ENCODE peak calls at places on chromosomes 7 and 10, in eight cellular contexts. Z is AG04450, B is brain microvascular endothelial cell, D is lower lobe of right lung, A is thoracic aorta, C is AG10803, U is sigmoid colon, R is mesothelial cell of epicardium. H is an unnamed sample.

GRCh38 chr7:104983620-104984539 is 30.1 kb upstream of the KMT2E start:
- DNase-seq in Z (no peak), B (peak; percentile 74), D (peak; percentile 94), A (peak; percentile 69), C (peak; percentile 83), U (peak; percentile 94), R (peak; percentile 79), H (peak; percentile 80)

GRCh38 chr7:157482011-157482410 is 145.2 kb downstream of the DNAJB6 start:
- DNase-seq in Z (no peak), B (no peak), D (no peak), A (no peak), C (no peak), U (no peak), R (no peak), H (no peak)

GRCh38 chr10:94115725-94116124 is 122.0 kb downstream of the PLCE1 start:
- DNase-seq in Z (no peak), B (peak; percentile 46), D (no peak), A (no peak), C (peak; percentile 44), U (no peak), R (no peak), H (no peak)

GRCh38 chr10:42961776-42962119 is 115.1 kb upstream of the RET start:
- DNase-seq in Z (no peak), B (no peak), D (no peak), A (no peak), C (no peak), U (peak; percentile 51), R (peak; percentile 24), H (no peak)

GRCh38 chr7:44307905-44308740 is 17.3 kb downstream of the CAMK2B start:
- DNase-seq in Z (no peak), B (no peak), D (no peak), A (no peak), C (no peak), U (no peak), R (peak; percentile 34), H (peak; percentile 29)

GRCh38 chr7:18610331-18610948 is 114.9 kb downstream of the HDAC9 start:
- DNase-seq in Z (no peak), B (peak; percentile 18), D (no peak), A (no peak), C (peak; percentile 15), U (no peak), R (no peak), H (no peak)

GRCh38 chr7:139731802-139732470 is 45.9 kb downstream of the HIPK2 start:
- DNase-seq in Z (no peak), B (peak; percentile 92), D (peak; percentile 90), A (peak; percentile 79), C (peak; percentile 92), U (peak; percentile 93), R (no peak), H (no peak)

GRCh38 chr7:73921623-73922528 is 60.9 kb downstream of the TMEM270 start:
- DNase-seq in Z (no peak), B (no peak), D (peak; percentile 35), A (no peak), C (no peak), U (no peak), R (no peak), H (no peak)

GRCh38 chr10:131874991-131875451 is 25.8 kb upstream of the PPP2R2D start:
- DNase-seq in Z (peak; percentile 52), B (peak; percentile 78), D (peak; percentile 77), A (no peak), C (peak; percentile 67), U (peak; percentile 80), R (peak; percentile 89), H (peak; percentile 44)

GRCh38 chr10:97096327-97097153 is 89.2 kb downstream of the SLIT1 start:
- DNase-seq in Z (no peak), B (no peak), D (no peak), A (no peak), C (no peak), U (no peak), R (no peak), H (no peak)

GRCh38 chr7:334618-335357 is 44.8 kb downstream of the FOXL3 start:
- DNase-seq in Z (no peak), B (no peak), D (no peak), A (no peak), C (no peak), U (no peak), R (no peak), H (no peak)

GRCh38 chr10:91864744-91865143 is 44.5 kb downstream of the FGFBP3 start:
- DNase-seq in Z (peak; percentile 4), B (no peak), D (no peak), A (no peak), C (no peak), U (no peak), R (no peak), H (no peak)

GRCh38 chr7:143345428-143345900 is 17.0 kb downstream of the FAM131B start:
- DNase-seq in Z (no peak), B (peak; percentile 7), D (peak; percentile 75), A (no peak), C (no peak), U (no peak), R (peak; percentile 67), H (peak; percentile 42)

GRCh38 chr7:151237244-151238189 is 5.2 kb downstream of the CHPF2 start:
- DNase-seq in Z (no peak), B (no peak), D (peak; percentile 24), A (no peak), C (no peak), U (peak; percentile 64), R (no peak), H (no peak)

GRCh38 chr10:102815790-102816549 is 21.2 kb downstream of the CYP17A1 start:
- DNase-seq in Z (peak; percentile 81), B (peak; percentile 94), D (peak; percentile 57), A (peak; percentile 50), C (peak; percentile 89), U (peak; percentile 87), R (no peak), H (no peak)

GRCh38 chr10:34628174-34628802 is 186.8 kb downstream of the PARD3 start:
- DNase-seq in Z (no peak), B (peak; percentile 58), D (no peak), A (no peak), C (no peak), U (peak; percentile 76), R (no peak), H (no peak)

GRCh38 chr10:72502581-72502980 is 123.3 kb downstream of the MICU1 start:
- DNase-seq in Z (no peak), B (peak; percentile 34), D (no peak), A (no peak), C (peak; percentile 4), U (no peak), R (no peak), H (no peak)

GRCh38 chr7:140698477-140698876 is 2.0 kb downstream of the NDUFB2 start:
- DNase-seq in Z (no peak), B (no peak), D (no peak), A (no peak), C (no peak), U (no peak), R (no peak), H (no peak)

GRCh38 chr7:29327455-29327854 is 132.9 kb downstream of the CHN2 start:
- DNase-seq in Z (no peak), B (no peak), D (no peak), A (no peak), C (no peak), U (no peak), R (no peak), H (no peak)

GRCh38 chr7:45033261-45033930 is 33.4 kb downstream of the CCM2 start:
- DNase-seq in Z (no peak), B (peak; percentile 28), D (no peak), A (no peak), C (peak; percentile 52), U (no peak), R (no peak), H (no peak)

GRCh38 chr10:128664729-128665128 is 538.5 kb upstream of the MKI67 start:
- DNase-seq in Z (no peak), B (no peak), D (no peak), A (no peak), C (no peak), U (no peak), R (no peak), H (no peak)

GRCh38 chr7:111076205-111076604 is 14.7 kb upstream of the LRRN3 start:
- DNase-seq in Z (no peak), B (peak; percentile 66), D (no peak), A (no peak), C (peak; percentile 80), U (no peak), R (no peak), H (no peak)

GRCh38 chr10:101014966-101015581 is 15.5 kb downstream of the LZTS2 start:
- DNase-seq in Z (peak; percentile 83), B (peak; percentile 94), D (no peak), A (no peak), C (peak; percentile 88), U (no peak), R (no peak), H (no peak)
- TF ChIP-seq CTCF in Z (no peak), B (no peak), D (no peak), A (no peak), C (no peak), U (no peak), R (no peak), H (no peak)

GRCh38 chr7:135773451-135773850 is 24.8 kb upstream of the FAM180A start:
- DNase-seq in Z (no peak), B (no peak), D (no peak), A (no peak), C (no peak), U (no peak), R (no peak), H (no peak)
- TF ChIP-seq CTCF in Z (no peak), B (no peak), D (no peak), A (no peak), C (no peak), U (no peak), R (no peak), H (no peak)

DNA sequence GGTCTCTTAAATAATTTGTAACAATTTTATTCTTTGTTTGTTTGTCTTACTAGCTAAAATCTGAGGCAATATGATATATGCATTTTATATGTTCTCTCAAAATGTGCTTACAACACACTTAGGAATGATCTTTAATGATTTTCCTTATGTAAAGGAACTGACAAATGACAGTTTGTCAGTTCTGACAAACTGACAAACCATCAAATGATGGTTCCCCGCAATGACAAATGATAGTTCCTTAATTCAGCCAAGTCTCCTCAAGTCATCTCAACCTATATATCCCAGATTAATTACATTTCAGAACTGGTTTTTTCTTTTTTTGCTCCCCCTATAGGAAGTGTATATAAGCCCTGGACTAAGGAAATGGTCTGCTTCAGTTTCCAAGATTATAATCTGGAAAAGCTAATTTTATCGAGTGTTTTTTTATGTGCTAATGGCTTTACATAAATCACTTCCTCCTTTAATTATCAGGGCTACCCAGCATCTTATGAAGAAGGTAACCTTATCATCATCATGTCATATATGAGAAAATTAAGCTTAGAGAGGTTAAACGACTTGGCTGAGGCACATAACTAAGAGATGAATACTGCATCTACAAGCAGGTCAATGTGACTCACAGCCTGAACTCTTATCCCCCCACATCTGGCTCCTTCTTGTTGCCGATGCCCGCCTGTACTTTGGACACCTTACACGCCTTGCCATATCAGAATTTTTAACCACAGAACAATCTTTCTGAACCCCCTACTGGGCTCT is 75.1 kb downstream of the RELN start:
- DNase-seq in Z (no peak), B (peak; percentile 14), D (no peak), A (no peak), C (no peak), U (no peak), R (no peak), H (no peak)
- TF ChIP-seq CTCF in Z (no peak), B (no peak), D (no peak), A (no peak), C (no peak), U (no peak), R (no peak), H (no peak)

DNA sequence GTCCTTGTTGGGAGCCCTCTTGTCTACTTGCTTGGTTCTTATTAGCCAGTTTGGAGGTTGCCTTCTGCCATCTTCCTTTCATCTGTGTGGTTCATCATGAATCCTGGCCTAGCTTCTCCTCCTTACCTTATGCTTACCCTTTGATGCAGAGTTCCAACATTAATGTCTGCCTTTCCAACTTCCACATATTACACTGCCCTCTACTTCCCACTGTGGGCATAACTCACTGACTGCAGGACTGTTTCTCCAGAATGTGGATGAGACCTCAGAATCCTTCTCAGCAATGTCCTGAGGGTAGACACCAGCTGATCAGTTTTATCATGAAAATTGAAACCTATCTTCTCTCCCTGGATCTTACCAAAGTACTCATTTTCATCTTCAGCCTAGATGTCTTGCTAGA is 491.0 kb downstream of the LRMDA start:
- DNase-seq in Z (no peak), B (no peak), D (no peak), A (no peak), C (peak; percentile 13), U (no peak), R (no peak), H (no peak)
- TF ChIP-seq CTCF in Z (peak; percentile 6), B (peak; percentile 60), D (peak; percentile 23), A (no peak), C (peak; percentile 42), U (no peak), R (no peak), H (no peak)